ENCODE peak calls at places on chromosome 16, in eight cellular contexts. One of them, this sample, is unnamed.
A peak's percentile ranks its signal among the peaks of the same experiment; 100 is the strongest.

GRCh38 chr16:47774661-47775060 is 313.5 kb downstream of the PHKB start:
- DNase-seq in uterus: no peak
- DNase-seq in body of pancreas: no peak
- DNase-seq in mammary epithelial cell: peak; percentile 44
- DNase-seq in A549: no peak
- DNase-seq in lung: no peak
- DNase-seq in heart right ventricle: no peak
- DNase-seq in neural progenitor cell: peak; percentile 27
- DNase-seq in this sample: no peak

GRCh38 chr16:87657621-87658192 is 55.4 kb downstream of the JPH3 start:
- DNase-seq in uterus: no peak
- DNase-seq in body of pancreas: no peak
- DNase-seq in mammary epithelial cell: peak; percentile 34
- DNase-seq in A549: no peak
- DNase-seq in lung: no peak
- DNase-seq in heart right ventricle: no peak
- DNase-seq in neural progenitor cell: peak; percentile 66
- DNase-seq in this sample: no peak

GRCh38 chr16:10126686-10127085 is 55.5 kb downstream of the GRIN2A start:
- DNase-seq in uterus: peak; percentile 49
- DNase-seq in body of pancreas: no peak
- DNase-seq in mammary epithelial cell: peak; percentile 88
- DNase-seq in A549: no peak
- DNase-seq in lung: no peak
- DNase-seq in heart right ventricle: no peak
- DNase-seq in neural progenitor cell: no peak
- DNase-seq in this sample: no peak

GRCh38 chr16:5560084-5560483 is 462.5 kb upstream of the EEF2KMT start:
- DNase-seq in uterus: no peak
- DNase-seq in body of pancreas: no peak
- DNase-seq in mammary epithelial cell: no peak
- DNase-seq in A549: no peak
- DNase-seq in lung: no peak
- DNase-seq in heart right ventricle: no peak
- DNase-seq in neural progenitor cell: no peak
- DNase-seq in this sample: no peak

GRCh38 chr16:73166972-73167550 is 119.1 kb upstream of the ZFHX3 start:
- DNase-seq in uterus: no peak
- DNase-seq in body of pancreas: no peak
- DNase-seq in mammary epithelial cell: peak; percentile 14
- DNase-seq in A549: no peak
- DNase-seq in lung: no peak
- DNase-seq in heart right ventricle: no peak
- DNase-seq in neural progenitor cell: no peak
- DNase-seq in this sample: no peak

GRCh38 chr16:19210968-19211367 is 42.9 kb downstream of the SYT17 start:
- DNase-seq in uterus: no peak
- DNase-seq in body of pancreas: no peak
- DNase-seq in mammary epithelial cell: no peak
- DNase-seq in A549: no peak
- DNase-seq in lung: no peak
- DNase-seq in heart right ventricle: no peak
- DNase-seq in neural progenitor cell: no peak
- DNase-seq in this sample: no peak

GRCh38 chr16:85328665-85329058 is 216.4 kb upstream of the CIBAR2 start:
- DNase-seq in uterus: no peak
- DNase-seq in body of pancreas: no peak
- DNase-seq in mammary epithelial cell: no peak
- DNase-seq in A549: no peak
- DNase-seq in lung: no peak
- DNase-seq in heart right ventricle: no peak
- DNase-seq in neural progenitor cell: peak; percentile 95
- DNase-seq in this sample: no peak

GRCh38 chr16:35523991-35524390 is 2064.6 kb downstream of the TP53TG3F start:
- DNase-seq in uterus: no peak
- DNase-seq in body of pancreas: no peak
- DNase-seq in mammary epithelial cell: no peak
- DNase-seq in A549: no peak
- DNase-seq in lung: no peak
- DNase-seq in heart right ventricle: no peak
- DNase-seq in neural progenitor cell: no peak
- DNase-seq in this sample: no peak

GRCh38 chr16:31874354-31875111 is 926 bp downstream of the ZNF267 start:
- DNase-seq in uterus: no peak
- DNase-seq in body of pancreas: peak; percentile 58
- DNase-seq in mammary epithelial cell: peak; percentile 73
- DNase-seq in A549: peak; percentile 43
- DNase-seq in lung: no peak
- DNase-seq in heart right ventricle: no peak
- DNase-seq in neural progenitor cell: peak; percentile 9
- DNase-seq in this sample: no peak

GRCh38 chr16:2495041-2495440 is 18.7 kb upstream of the ATP6V0C start:
- DNase-seq in uterus: no peak
- DNase-seq in body of pancreas: no peak
- DNase-seq in mammary epithelial cell: no peak
- DNase-seq in A549: no peak
- DNase-seq in lung: no peak
- DNase-seq in heart right ventricle: no peak
- DNase-seq in neural progenitor cell: no peak
- DNase-seq in this sample: no peak

GRCh38 chr16:49704586-49705155 is 151.2 kb downstream of the ZNF423 start:
- DNase-seq in uterus: no peak
- DNase-seq in body of pancreas: no peak
- DNase-seq in mammary epithelial cell: no peak
- DNase-seq in A549: no peak
- DNase-seq in lung: no peak
- DNase-seq in heart right ventricle: no peak
- DNase-seq in neural progenitor cell: peak; percentile 42
- DNase-seq in this sample: no peak

GRCh38 chr16:19717319-19717718 is 708 bp downstream of the KNOP1 start:
- DNase-seq in uterus: no peak
- DNase-seq in body of pancreas: no peak
- DNase-seq in mammary epithelial cell: no peak
- DNase-seq in A549: peak; percentile 35
- DNase-seq in lung: no peak
- DNase-seq in heart right ventricle: no peak
- DNase-seq in neural progenitor cell: peak; percentile 76
- DNase-seq in this sample: no peak

GRCh38 chr16:51139568-51139967 is 11.5 kb downstream of the SALL1 start:
- DNase-seq in uterus: no peak
- DNase-seq in body of pancreas: no peak
- DNase-seq in mammary epithelial cell: no peak
- DNase-seq in A549: no peak
- DNase-seq in lung: no peak
- DNase-seq in heart right ventricle: no peak
- DNase-seq in neural progenitor cell: no peak
- DNase-seq in this sample: no peak

GRCh38 chr16:70714526-70715112 is 28.8 kb upstream of the MTSS2 start:
- DNase-seq in uterus: no peak
- DNase-seq in body of pancreas: no peak
- DNase-seq in mammary epithelial cell: no peak
- DNase-seq in A549: no peak
- DNase-seq in lung: no peak
- DNase-seq in heart right ventricle: no peak
- DNase-seq in neural progenitor cell: no peak
- DNase-seq in this sample: no peak

GRCh38 chr16:28180660-28181556 is 30.9 kb downstream of the XPO6 start:
- DNase-seq in uterus: no peak
- DNase-seq in body of pancreas: no peak
- DNase-seq in mammary epithelial cell: no peak
- DNase-seq in A549: no peak
- DNase-seq in lung: no peak
- DNase-seq in heart right ventricle: no peak
- DNase-seq in neural progenitor cell: no peak
- DNase-seq in this sample: peak; percentile 66

GRCh38 chr16:49260956-49261530 is 20.6 kb downstream of the CBLN1 start:
- DNase-seq in uterus: no peak
- DNase-seq in body of pancreas: no peak
- DNase-seq in mammary epithelial cell: no peak
- DNase-seq in A549: no peak
- DNase-seq in lung: no peak
- DNase-seq in heart right ventricle: no peak
- DNase-seq in neural progenitor cell: no peak
- DNase-seq in this sample: no peak

GRCh38 chr16:29894352-29894751 is 5.0 kb downstream of the SEZ6L2 start:
- DNase-seq in uterus: no peak
- DNase-seq in body of pancreas: no peak
- DNase-seq in mammary epithelial cell: no peak
- DNase-seq in A549: no peak
- DNase-seq in lung: no peak
- DNase-seq in heart right ventricle: no peak
- DNase-seq in neural progenitor cell: no peak
- DNase-seq in this sample: no peak

GRCh38 chr16:29892458-29892813 is 6.9 kb downstream of the SEZ6L2 start:
- DNase-seq in uterus: no peak
- DNase-seq in body of pancreas: no peak
- DNase-seq in mammary epithelial cell: no peak
- DNase-seq in A549: no peak
- DNase-seq in lung: no peak
- DNase-seq in heart right ventricle: no peak
- DNase-seq in neural progenitor cell: no peak
- DNase-seq in this sample: no peak

GRCh38 chr16:29893553-29893952 is 5.8 kb downstream of the SEZ6L2 start:
- DNase-seq in uterus: no peak
- DNase-seq in body of pancreas: no peak
- DNase-seq in mammary epithelial cell: no peak
- DNase-seq in A549: no peak
- DNase-seq in lung: no peak
- DNase-seq in heart right ventricle: no peak
- DNase-seq in neural progenitor cell: no peak
- DNase-seq in this sample: no peak

GRCh38 chr16:29896841-29897240 is 2.5 kb downstream of the SEZ6L2 start:
- DNase-seq in uterus: no peak
- DNase-seq in body of pancreas: no peak
- DNase-seq in mammary epithelial cell: no peak
- DNase-seq in A549: no peak
- DNase-seq in lung: no peak
- DNase-seq in heart right ventricle: no peak
- DNase-seq in neural progenitor cell: no peak
- DNase-seq in this sample: no peak

GRCh38 chr16:29891525-29892457 is 7.6 kb downstream of the SEZ6L2 start:
- DNase-seq in uterus: no peak
- DNase-seq in body of pancreas: no peak
- DNase-seq in mammary epithelial cell: no peak
- DNase-seq in A549: no peak
- DNase-seq in lung: no peak
- DNase-seq in heart right ventricle: no peak
- DNase-seq in neural progenitor cell: no peak
- DNase-seq in this sample: no peak
- H3K27ac ChIP-seq in uterus: no peak overlapping the region
- H3K27ac ChIP-seq in body of pancreas: no peak overlapping the region
- H3K27ac ChIP-seq in mammary epithelial cell: no peak overlapping the region
- H3K27ac ChIP-seq in A549: no peak overlapping the region
- H3K27ac ChIP-seq in lung: no peak overlapping the region
- H3K27ac ChIP-seq in heart right ventricle: no peak overlapping the region
- H3K27ac ChIP-seq in neural progenitor cell: no peak overlapping the region
- H3K27ac ChIP-seq in this sample: no peak overlapping the region

GRCh38 chr16:15973997-15974396 is 24.6 kb downstream of the ABCC1 start:
- DNase-seq in uterus: no peak
- DNase-seq in body of pancreas: no peak
- DNase-seq in mammary epithelial cell: no peak
- DNase-seq in A549: no peak
- DNase-seq in lung: no peak
- DNase-seq in heart right ventricle: no peak
- DNase-seq in neural progenitor cell: no peak
- DNase-seq in this sample: peak; percentile 77

GRCh38 chr16:15975172-15975571 is 25.8 kb downstream of the ABCC1 start:
- DNase-seq in uterus: no peak
- DNase-seq in body of pancreas: no peak
- DNase-seq in mammary epithelial cell: no peak
- DNase-seq in A549: no peak
- DNase-seq in lung: no peak
- DNase-seq in heart right ventricle: no peak
- DNase-seq in neural progenitor cell: no peak
- DNase-seq in this sample: peak; percentile 38

GRCh38 chr16:15976929-15977637 is 27.7 kb downstream of the ABCC1 start:
- DNase-seq in uterus: no peak
- DNase-seq in body of pancreas: no peak
- DNase-seq in mammary epithelial cell: no peak
- DNase-seq in A549: no peak
- DNase-seq in lung: no peak
- DNase-seq in heart right ventricle: no peak
- DNase-seq in neural progenitor cell: no peak
- DNase-seq in this sample: no peak

GRCh38 chr16:15973460-15973859 is 24.0 kb downstream of the ABCC1 start:
- DNase-seq in uterus: no peak
- DNase-seq in body of pancreas: no peak
- DNase-seq in mammary epithelial cell: no peak
- DNase-seq in A549: no peak
- DNase-seq in lung: no peak
- DNase-seq in heart right ventricle: no peak
- DNase-seq in neural progenitor cell: no peak
- DNase-seq in this sample: no peak

GRCh38 chr16:15976225-15976812 is 26.9 kb downstream of the ABCC1 start:
- DNase-seq in uterus: no peak
- DNase-seq in body of pancreas: no peak
- DNase-seq in mammary epithelial cell: no peak
- DNase-seq in A549: no peak
- DNase-seq in lung: no peak
- DNase-seq in heart right ventricle: no peak
- DNase-seq in neural progenitor cell: no peak
- DNase-seq in this sample: no peak
- H3K27ac ChIP-seq in uterus: peak overlapping the region; percentile 72
- H3K27ac ChIP-seq in body of pancreas: peak overlapping the region; percentile 36
- H3K27ac ChIP-seq in mammary epithelial cell: no peak overlapping the region
- H3K27ac ChIP-seq in A549: peak overlapping the region; percentile 92
- H3K27ac ChIP-seq in lung: peak overlapping the region; percentile 14
- H3K27ac ChIP-seq in heart right ventricle: no peak overlapping the region
- H3K27ac ChIP-seq in neural progenitor cell: no peak overlapping the region
- H3K27ac ChIP-seq in this sample: peak overlapping the region; percentile 45

GRCh38 chr16:68360547-68360946 is 49.7 kb downstream of the PRMT7 start:
- DNase-seq in uterus: no peak
- DNase-seq in body of pancreas: no peak
- DNase-seq in mammary epithelial cell: no peak
- DNase-seq in A549: no peak
- DNase-seq in lung: no peak
- DNase-seq in heart right ventricle: no peak
- DNase-seq in neural progenitor cell: no peak
- DNase-seq in this sample: no peak
- H3K27ac ChIP-seq in uterus: no peak overlapping the region
- H3K27ac ChIP-seq in body of pancreas: no peak overlapping the region
- H3K27ac ChIP-seq in mammary epithelial cell: no peak overlapping the region
- H3K27ac ChIP-seq in A549: no peak overlapping the region
- H3K27ac ChIP-seq in lung: no peak overlapping the region
- H3K27ac ChIP-seq in heart right ventricle: no peak overlapping the region
- H3K27ac ChIP-seq in neural progenitor cell: no peak overlapping the region
- H3K27ac ChIP-seq in this sample: no peak overlapping the region

DNA sequence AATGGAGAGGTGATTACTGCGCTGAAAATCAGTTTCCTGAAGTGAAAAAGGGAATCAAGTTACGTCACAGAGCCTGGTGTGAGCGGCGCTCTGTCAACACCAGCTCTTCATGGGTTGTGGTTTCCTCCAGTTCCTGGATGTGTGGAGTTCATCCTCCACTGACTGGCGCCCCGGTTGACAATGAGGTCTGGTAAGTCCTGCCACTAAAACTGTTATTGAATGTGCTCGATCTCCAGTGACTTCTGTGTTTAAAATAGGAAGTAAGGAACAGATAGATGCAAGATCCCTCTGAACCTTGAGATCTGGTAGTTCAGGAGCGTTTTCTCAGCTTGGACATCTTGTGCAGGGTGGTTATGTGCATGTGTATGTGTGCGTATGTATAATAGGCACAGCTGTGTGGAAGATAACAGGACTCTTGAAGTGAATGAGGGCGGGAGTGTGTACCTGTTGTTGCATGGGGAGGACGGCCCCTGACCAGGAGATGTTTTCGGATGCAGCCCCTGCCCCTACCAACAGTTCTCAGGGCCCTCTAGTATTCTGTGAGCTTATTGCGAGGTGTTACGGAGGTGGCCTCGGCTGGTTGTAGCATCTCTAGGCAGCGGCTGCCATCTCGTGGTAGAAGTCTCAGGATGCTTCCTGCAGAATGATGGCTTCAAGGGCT is 22.0 kb upstream of the GOT2 start:
- DNase-seq in uterus: peak; percentile 50
- DNase-seq in body of pancreas: peak; percentile 72
- DNase-seq in mammary epithelial cell: peak; percentile 58
- DNase-seq in A549: peak; percentile 70
- DNase-seq in lung: peak; percentile 42
- DNase-seq in heart right ventricle: peak; percentile 67
- DNase-seq in neural progenitor cell: peak; percentile 91
- DNase-seq in this sample: peak; percentile 84
- H3K27ac ChIP-seq in uterus: no peak overlapping the region
- H3K27ac ChIP-seq in body of pancreas: no peak overlapping the region
- H3K27ac ChIP-seq in mammary epithelial cell: no peak overlapping the region
- H3K27ac ChIP-seq in A549: no peak overlapping the region
- H3K27ac ChIP-seq in lung: no peak overlapping the region
- H3K27ac ChIP-seq in heart right ventricle: no peak overlapping the region
- H3K27ac ChIP-seq in neural progenitor cell: no peak overlapping the region
- H3K27ac ChIP-seq in this sample: no peak overlapping the region